ENCODE peak calls at places on chromosomes 4 and X, in four cellular contexts. C is thyroid gland, V is nephron progenitor cell, R is endothelial cell. T is an unnamed sample.

GRCh38 chr4:16140520-16141249 is 56.9 kb upstream of the PROM1 start:
- DNase-seq in C (peak; percentile 82), V (no peak), R (no peak), T (no peak)

GRCh38 chrX:154327026-154327820 is 31.6 kb downstream of the TKTL1 start:
- DNase-seq in C (peak; percentile 41), V (no peak), R (no peak), T (no peak)

GRCh38 chr4:76663794-76664193 is 228.8 kb downstream of the SHROOM3 start:
- DNase-seq in C (no peak), V (no peak), R (no peak), T (no peak)

GRCh38 chrX:1164322-1165288 is 47.8 kb downstream of the CRLF2 start:
- DNase-seq in C (peak; percentile 4), V (peak; percentile 70), R (no peak), T (no peak)

GRCh38 chr4:164937576-164938270 is 39.7 kb downstream of the TRIM61 start:
- DNase-seq in C (peak; percentile 37), V (no peak), R (no peak), T (peak; percentile 81)

GRCh38 chrX:128931071-128931470 is 592.2 kb downstream of the SMARCA1 start:
- DNase-seq in C (no peak), V (no peak), R (no peak), T (no peak)

GRCh38 chrX:15343075-15343476 is 7.8 kb upstream of the PIGA start:
- DNase-seq in C (no peak), V (no peak), R (no peak), T (no peak)

GRCh38 chrX:56788717-56789122 is 59.7 kb downstream of the NBDY start:
- DNase-seq in C (no peak), V (no peak), R (no peak), T (peak; percentile 54)

GRCh38 chr4:3523628-3524221 is 8.5 kb downstream of the LRPAP1 start:
- DNase-seq in C (no peak), V (no peak), R (peak; percentile 4), T (no peak)

GRCh38 chr4:17721496-17722360 is 59.7 kb downstream of the FAM184B start:
- DNase-seq in C (no peak), V (no peak), R (no peak), T (no peak)

GRCh38 chr4:16083217-16084191 is at the start of gene PROM1:
- DNase-seq in C (peak; percentile 49), V (peak; percentile 77), R (peak; percentile 35), T (peak; percentile 63)

GRCh38 chr4:163949976-163950601 is 455.6 kb downstream of the TMA16 start:
- DNase-seq in C (no peak), V (no peak), R (no peak), T (peak; percentile 17)

GRCh38 chrX:154334496-154334895 is 38.9 kb downstream of the TKTL1 start:
- DNase-seq in C (no peak), V (no peak), R (no peak), T (no peak)

GRCh38 chr4:173360587-173361221 is 10.1 kb upstream of the SAP30 start:
- DNase-seq in C (no peak), V (no peak), R (no peak), T (no peak)

GRCh38 chr4:28241021-28241420 is 1380.4 kb downstream of the STIM2 start:
- DNase-seq in C (no peak), V (no peak), R (no peak), T (no peak)

GRCh38 chr4:81845761-81846160 is 374.1 kb upstream of the RASGEF1B start:
- DNase-seq in C (no peak), V (no peak), R (no peak), T (no peak)

GRCh38 chr4:2621419-2621818 is 85.0 kb downstream of the FAM193A start:
- DNase-seq in C (no peak), V (no peak), R (no peak), T (no peak)

GRCh38 chrX:45184211-45184610 is 16.5 kb downstream of the DIPK2B start:
- DNase-seq in C (no peak), V (no peak), R (no peak), T (no peak)

GRCh38 chr4:56874166-56874565 is 33.5 kb upstream of the REST start:
- DNase-seq in C (no peak), V (no peak), R (no peak), T (no peak)

GRCh38 chrX:38805294-38806053 is 4.2 kb downstream of the MID1IP1 start:
- DNase-seq in C (peak; percentile 62), V (peak; percentile 30), R (peak; percentile 42), T (peak; percentile 28)

GRCh38 chr4:40687676-40688389 is 58.2 kb upstream of the RBM47 start:
- DNase-seq in C (no peak), V (no peak), R (no peak), T (no peak)

GRCh38 chr4:22787753-22788389 is 95.1 kb downstream of the GBA3 start:
- DNase-seq in C (no peak), V (no peak), R (no peak), T (no peak)

GRCh38 chr4:148962539-148963290 is 520.5 kb upstream of the NR3C2 start:
- DNase-seq in C (no peak), V (no peak), R (no peak), T (no peak)

GRCh38 chrX:2960861-2961515 is 31.8 kb upstream of the ARSD start:
- DNase-seq in C (no peak), V (no peak), R (no peak), T (no peak)

GRCh38 chr4:137359691-137360315 is 172.5 kb downstream of the PCDH18 start:
- DNase-seq in C (no peak), V (no peak), R (no peak), T (peak; percentile 51)

GRCh38 chrX:123731987-123732678 is 719 bp downstream of the THOC2 start:
- DNase-seq in C (peak; percentile 11), V (peak; percentile 42), R (peak; percentile 3), T (peak; percentile 23)

GRCh38 chrX:71978164-71978563 is 67.5 kb downstream of the NHSL2 start:
- DNase-seq in C (no peak), V (no peak), R (no peak), T (no peak)

GRCh38 chr4:147362868-147363440 is 117.9 kb upstream of the EDNRA start:
- DNase-seq in C (peak; percentile 46), V (no peak), R (no peak), T (peak; percentile 70)

GRCh38 chrX:153333271-153333670 is 682 bp upstream of the ZNF275 start:
- DNase-seq in C (no peak), V (no peak), R (no peak), T (no peak)

GRCh38 chrX:3175659-3176438 is 134.6 kb downstream of the ARSF start:
- DNase-seq in C (no peak), V (no peak), R (no peak), T (no peak)

GRCh38 chr4:25650271-25650670 is 5.4 kb upstream of the SLC34A2 start:
- DNase-seq in C (no peak), V (no peak), R (no peak), T (no peak)

GRCh38 chrX:49042581-49043219 is 457 bp downstream of the TFE3 start:
- DNase-seq in C (peak; percentile 10), V (no peak), R (no peak), T (no peak)

DNA sequence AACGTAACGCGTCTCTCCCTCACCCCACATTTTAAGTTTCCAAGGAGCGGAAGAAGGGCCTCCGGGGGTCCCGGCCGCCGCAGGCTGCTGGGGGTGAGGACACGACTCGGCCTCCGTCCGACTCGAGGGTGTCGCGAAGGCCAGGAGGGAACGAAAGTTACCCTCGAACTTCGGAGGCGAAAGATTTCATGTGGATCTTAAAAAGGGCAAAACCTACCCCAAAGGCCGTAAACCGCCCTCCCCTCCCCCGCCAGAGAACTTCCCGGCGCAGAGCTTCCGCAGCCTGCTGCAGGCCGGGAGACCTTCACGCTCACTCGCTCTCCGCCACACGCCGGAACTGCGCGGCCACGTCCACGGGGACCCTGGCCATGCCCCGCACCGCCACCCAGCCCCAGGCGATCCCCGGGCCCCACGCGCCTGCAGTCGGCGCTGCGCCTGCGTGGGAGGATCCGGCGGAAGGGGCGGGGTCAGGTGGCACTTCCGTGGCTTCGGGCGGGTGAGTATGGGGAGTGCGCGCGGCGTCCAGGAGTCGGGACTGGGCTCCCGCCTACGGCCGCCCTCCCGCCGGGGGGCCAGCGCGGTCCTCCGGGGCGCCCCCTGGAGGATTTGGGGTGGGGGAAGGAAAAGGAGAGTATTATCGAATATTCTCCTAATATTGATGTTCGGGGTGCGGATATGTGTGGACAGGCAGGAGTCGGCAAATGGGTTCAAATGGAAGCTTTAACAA is at the start of gene MMAA:
- DNase-seq in C (peak; percentile 96), V (peak; percentile 96), R (peak; percentile 94), T (peak; percentile 96)
- TF ChIP-seq CTCF in C (peak; percentile 64), V (peak; percentile 69), R (peak; percentile 76), T (peak; percentile 40)

GRCh38 chrX:134377537-134377936 is 82.4 kb upstream of the HPRT1 start:
- DNase-seq in C (peak; percentile 45), V (peak; percentile 11), R (no peak), T (peak; percentile 59)
- TF ChIP-seq CTCF in C (no peak), V (no peak), R (no peak), T (no peak)

DNA sequence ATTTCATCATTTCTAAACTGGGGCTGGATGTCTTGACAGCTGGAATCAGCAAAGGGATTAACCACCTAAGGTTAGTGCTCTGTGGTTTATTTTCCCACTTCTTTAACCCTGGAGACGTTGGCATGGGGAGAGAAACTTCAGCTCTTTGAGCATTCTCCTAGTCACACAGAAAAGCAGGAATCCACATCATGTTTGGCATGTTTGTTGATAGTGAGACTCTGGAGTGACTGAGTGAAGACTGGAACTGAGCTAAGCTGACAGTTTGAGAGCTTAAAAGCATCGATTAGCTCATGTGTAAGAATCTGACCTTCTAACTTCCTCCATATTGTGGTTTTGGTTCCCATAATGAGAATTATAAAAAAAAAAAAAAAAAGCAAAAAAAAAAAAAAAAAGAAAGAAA is 246.1 kb downstream of the NDST4 start:
- DNase-seq in C (no peak), V (no peak), R (no peak), T (no peak)
- TF ChIP-seq CTCF in C (no peak), V (no peak), R (no peak), T (no peak)

DNA sequence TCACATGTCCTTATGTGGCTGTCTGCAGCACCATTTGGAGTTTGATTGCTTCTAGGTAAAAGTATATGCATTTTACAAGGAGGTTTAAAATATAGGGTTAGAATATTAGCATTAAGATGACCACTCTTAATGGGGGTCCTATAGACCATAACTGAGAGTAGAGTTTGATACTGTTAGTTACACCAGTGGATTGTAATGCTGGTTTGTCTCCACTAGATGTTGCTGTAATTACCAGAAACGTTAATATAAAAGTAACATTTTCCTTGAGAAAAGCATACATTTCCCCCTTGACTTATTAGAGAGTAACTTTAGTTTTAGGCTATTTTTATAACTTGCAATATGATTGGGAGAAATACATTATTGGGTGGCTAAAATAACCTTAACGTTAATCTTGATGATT is 93.0 kb downstream of the ZXDA start:
- DNase-seq in C (no peak), V (no peak), R (no peak), T (no peak)
- TF ChIP-seq CTCF in C (no peak), V (no peak), R (no peak), T (no peak)

DNA sequence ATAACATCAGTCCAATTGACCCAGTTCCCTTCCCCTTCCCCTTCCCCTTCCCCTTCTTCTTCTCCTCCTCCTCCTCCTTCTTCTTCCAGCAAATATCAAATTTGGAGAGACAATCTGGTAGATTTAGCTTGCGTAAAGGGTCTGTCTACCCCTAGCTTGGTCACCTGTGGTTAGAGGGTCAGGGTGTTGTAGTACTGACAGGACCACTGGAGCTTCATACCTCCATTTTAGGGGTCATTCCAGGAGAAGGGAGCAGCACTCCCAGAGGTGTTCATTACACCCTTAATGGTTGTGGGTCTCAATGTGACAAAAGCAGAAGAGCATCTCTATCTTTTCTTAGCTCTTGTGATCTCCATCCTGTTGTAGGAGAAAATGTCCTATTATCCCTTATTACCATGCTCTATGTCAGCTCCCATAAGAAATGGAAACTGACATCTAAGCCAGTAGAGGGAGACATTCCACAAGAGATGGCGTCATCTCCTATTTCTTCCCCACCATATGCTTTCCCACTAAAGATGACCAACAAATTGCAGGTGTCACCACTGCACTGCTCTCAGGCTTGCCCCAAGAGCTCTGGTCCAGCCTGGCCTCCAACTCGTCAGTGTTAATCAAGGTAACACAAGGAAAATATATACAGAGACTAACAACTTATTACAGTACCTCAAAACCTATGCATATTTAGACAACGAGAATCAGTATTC is 3.5 kb upstream of the FGB start:
- DNase-seq in C (no peak), V (peak; percentile 10), R (peak; percentile 43), T (no peak)
- TF ChIP-seq CTCF in C (peak; percentile 14), V (peak; percentile 61), R (peak; percentile 64), T (peak; percentile 10)

T was measured in testis.